ENCODE peak calls at places on chromosomes 7 and 10, in ten cellular contexts. P is prostate gland, W is neural progenitor cell, G is thyroid gland, H is astrocyte of the spinal cord, A is psoas muscle, B is astrocyte, S is cardiac muscle cell, M is cardiac fibroblast, X is kidney. U is an unnamed sample.

GRCh38 chr7:97513326-97513725 is 218.6 kb upstream of the TAC1 start:
- DNase-seq in G (no peak), P (no peak), S (no peak), A (no peak), M (no peak), W (no peak), X (no peak), H (no peak), B (no peak), U (no peak)

GRCh38 chr10:92891885-92892705 is 43.8 kb downstream of the EXOC6 start:
- DNase-seq in H (peak), B (peak), W (no peak), P (peak), M (peak), X (peak), G (peak), S (peak), A (peak), U (peak)

GRCh38 chr7:93442478-93443224 is 131.9 kb downstream of the CALCR start:
- DNase-seq in W (peak), B (no peak), M (peak), H (peak), G (no peak), S (peak), P (no peak), X (no peak), A (no peak), U (peak)

GRCh38 chr10:111126073-111126472 is 49.2 kb downstream of the ADRA2A start:
- DNase-seq in X (no peak), S (no peak), M (peak), H (peak), B (no peak), A (no peak), P (no peak), G (no peak), W (no peak), U (no peak)

GRCh38 chr10:68074775-68075549 is at the start of gene HERC4:
- DNase-seq in A (peak), W (peak), P (peak), G (peak), X (peak), S (peak), M (peak), H (peak), B (peak), U (peak)

GRCh38 chr7:121085922-121086321 is 97.4 kb downstream of the CPED1 start:
- DNase-seq in W (no peak), G (no peak), H (no peak), A (no peak), B (peak), P (no peak), X (no peak), S (no peak), M (peak), U (peak)

GRCh38 chr10:13894412-13895093 is 307.8 kb downstream of the PRPF18 start:
- DNase-seq in W (no peak), H (no peak), S (no peak), X (no peak), P (no peak), A (no peak), B (peak), G (no peak), M (peak), U (peak)

GRCh38 chr10:22630229-22631174 is 83.9 kb downstream of the PIP4K2A start:
- DNase-seq in B (peak), A (no peak), S (no peak), P (no peak), G (no peak), M (peak), W (no peak), H (peak), X (no peak), U (peak)

GRCh38 chr10:120406380-120406779 is 50.6 kb upstream of the PLPP4 start:
- DNase-seq in B (no peak), H (no peak), A (no peak), S (no peak), M (no peak), G (no peak), W (no peak), X (no peak), P (no peak), U (no peak)

GRCh38 chr7:122858310-122858709 is 27.9 kb downstream of the CADPS2 start:
- DNase-seq in B (no peak), X (no peak), M (no peak), A (no peak), S (peak), W (no peak), H (no peak), G (no peak), P (no peak), U (no peak)

GRCh38 chr10:26507441-26507840 is 69.3 kb downstream of the APBB1IP start:
- DNase-seq in X (no peak), S (no peak), M (no peak), A (no peak), P (no peak), W (no peak), G (no peak), H (no peak), B (no peak), U (no peak)

GRCh38 chr7:68963547-68963946 is 634.7 kb upstream of the AUTS2 start:
- DNase-seq in A (no peak), B (peak), W (no peak), X (no peak), H (peak), S (no peak), M (peak), P (no peak), G (peak), U (peak)

GRCh38 chr7:90726623-90727022 is 130.5 kb downstream of the CDK14 start:
- DNase-seq in X (no peak), M (peak), A (no peak), W (peak), G (no peak), P (peak), B (peak), H (peak), S (peak), U (peak)

GRCh38 chr7:30168800-30169584 is 34.2 kb downstream of the MTURN start:
- DNase-seq in X (no peak), A (no peak), P (no peak), W (peak), S (no peak), M (peak), G (no peak), B (peak), H (peak), U (peak)

GRCh38 chr7:92645531-92646061 is 55.4 kb upstream of the FAM133B start:
- DNase-seq in A (no peak), H (no peak), B (peak), S (no peak), X (no peak), M (peak), P (peak), G (no peak), W (peak), U (peak)

DNA sequence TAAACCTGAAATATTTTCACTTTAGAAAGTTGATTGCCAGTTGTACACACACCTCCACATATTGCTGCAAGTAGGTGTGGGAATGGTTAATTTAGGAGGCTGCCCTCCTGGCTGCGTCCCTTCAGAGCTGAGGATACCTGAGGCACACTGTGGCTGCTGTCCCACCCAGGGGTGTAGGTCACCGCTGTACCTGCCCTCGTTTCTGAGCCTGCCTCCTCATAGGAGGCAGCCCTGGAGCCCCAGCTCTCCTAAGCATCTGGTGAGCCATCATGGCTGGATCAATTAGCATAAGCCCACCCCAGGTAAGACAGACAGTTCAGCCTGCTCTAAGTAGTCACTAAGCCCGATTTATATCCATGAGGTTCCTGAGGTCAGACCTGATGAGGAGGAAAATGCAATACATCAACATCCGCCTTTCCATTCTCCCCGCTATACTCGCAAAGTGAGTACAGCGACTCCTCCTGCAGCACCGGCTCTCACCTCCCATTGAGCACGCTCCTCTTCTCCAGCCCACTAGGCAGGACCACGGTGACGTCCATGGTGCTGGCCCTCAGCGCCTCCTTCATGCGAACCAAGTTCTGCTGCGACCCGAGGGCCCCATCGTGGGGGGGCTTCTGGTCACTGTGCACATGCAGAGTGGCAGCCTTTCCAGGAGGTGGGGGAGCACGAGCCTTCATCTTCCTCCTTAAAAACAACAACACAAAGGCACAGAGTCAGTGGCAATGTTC is 97.2 kb downstream of the COBL start:
- DNase-seq in S (no peak), X (no peak), W (no peak), M (no peak), H (no peak), G (no peak), A (no peak), B (no peak), P (no peak), U (no peak)
- TF ChIP-seq CTCF in S (no peak), X (no peak), W (no peak), M (no peak), H (no peak), G (no peak), A (no peak), B (no peak), P (no peak), U (no peak)

DNA sequence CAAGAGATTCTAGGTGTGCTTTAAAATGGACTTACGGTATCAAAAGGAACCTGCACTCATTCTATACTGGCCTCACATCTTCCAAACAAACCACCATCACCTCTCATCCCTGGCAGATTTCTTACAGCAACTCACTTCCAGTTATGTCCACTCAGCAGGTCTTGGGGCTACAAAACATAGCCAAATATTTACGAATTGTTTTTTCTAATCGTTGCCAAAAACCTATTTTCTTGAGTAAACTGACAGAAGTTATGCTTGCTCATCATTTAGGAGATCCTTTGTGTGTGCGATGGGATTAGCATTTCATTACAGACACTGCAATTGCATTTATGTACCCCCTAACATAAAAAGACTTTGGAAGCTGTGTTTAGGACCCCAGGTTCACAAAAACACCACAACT is 2.7 kb downstream of the KCNMA1 start:
- DNase-seq in P (no peak), A (no peak), B (no peak), S (no peak), M (no peak), H (no peak), W (no peak), X (no peak), G (no peak), U (no peak)
- H3K4me3 ChIP-seq in P (no peak), A (no peak), B (peak), S (no peak), M (no peak), H (no peak), W (no peak), X (no peak), G (no peak), U (no peak)

GRCh38 chr7:37425504-37425903 is 23.2 kb downstream of the ELMO1 start:
- DNase-seq in H (no peak), S (no peak), A (no peak), W (no peak), G (no peak), B (no peak), X (no peak), P (no peak), M (no peak), U (no peak)
- TF ChIP-seq CTCF in H (no peak), S (no peak), A (no peak), W (no peak), G (no peak), B (no peak), X (no peak), P (no peak), M (no peak), U (no peak)

GRCh38 chr7:106069471-106070200 is 42.5 kb downstream of the SYPL1 start:
- DNase-seq in B (no peak), P (no peak), M (no peak), A (no peak), X (peak), S (no peak), W (no peak), H (no peak), G (peak), U (no peak)
- H3K4me3 ChIP-seq in B (no peak), P (no peak), M (no peak), A (no peak), X (no peak), S (no peak), W (no peak), H (no peak), G (no peak), U (no peak)

DNA sequence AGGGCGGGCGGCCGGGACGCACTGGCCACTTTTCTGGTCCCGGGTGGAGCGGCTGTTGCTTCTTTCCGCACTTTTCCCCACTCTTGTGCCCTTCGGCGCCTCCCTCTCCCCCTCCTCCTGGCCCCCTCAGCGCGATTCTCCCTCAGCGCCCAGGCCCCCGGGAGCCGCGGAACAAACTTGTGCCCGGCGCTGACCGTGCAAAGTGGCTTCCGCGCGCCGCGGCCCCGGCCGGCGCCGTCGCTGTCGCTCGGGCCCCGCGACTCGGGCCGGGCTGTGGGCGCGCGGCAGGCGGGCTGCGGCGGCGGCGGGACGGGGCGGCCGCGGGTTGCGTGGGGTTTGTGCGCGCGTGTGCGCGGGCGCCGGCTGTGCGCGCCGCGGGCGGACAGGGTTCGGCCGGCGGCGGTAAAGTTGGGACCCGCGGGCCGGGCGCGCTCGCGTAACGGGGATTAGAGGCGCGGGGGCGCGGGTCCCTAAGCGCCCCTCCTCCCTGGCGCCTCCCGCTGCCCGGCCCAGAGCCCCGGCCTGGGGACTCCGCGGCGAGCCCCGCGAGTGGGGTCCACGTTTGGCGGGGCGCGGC is 674 bp downstream of the ZEB1 start:
- DNase-seq in W (peak), P (no peak), A (no peak), X (no peak), G (no peak), B (no peak), M (no peak), S (peak), H (no peak), U (no peak)
- TF ChIP-seq CTCF in W (no peak), P (no peak), A (no peak), X (no peak), G (no peak), B (no peak), M (no peak), S (no peak), H (no peak), U (no peak)

DNA sequence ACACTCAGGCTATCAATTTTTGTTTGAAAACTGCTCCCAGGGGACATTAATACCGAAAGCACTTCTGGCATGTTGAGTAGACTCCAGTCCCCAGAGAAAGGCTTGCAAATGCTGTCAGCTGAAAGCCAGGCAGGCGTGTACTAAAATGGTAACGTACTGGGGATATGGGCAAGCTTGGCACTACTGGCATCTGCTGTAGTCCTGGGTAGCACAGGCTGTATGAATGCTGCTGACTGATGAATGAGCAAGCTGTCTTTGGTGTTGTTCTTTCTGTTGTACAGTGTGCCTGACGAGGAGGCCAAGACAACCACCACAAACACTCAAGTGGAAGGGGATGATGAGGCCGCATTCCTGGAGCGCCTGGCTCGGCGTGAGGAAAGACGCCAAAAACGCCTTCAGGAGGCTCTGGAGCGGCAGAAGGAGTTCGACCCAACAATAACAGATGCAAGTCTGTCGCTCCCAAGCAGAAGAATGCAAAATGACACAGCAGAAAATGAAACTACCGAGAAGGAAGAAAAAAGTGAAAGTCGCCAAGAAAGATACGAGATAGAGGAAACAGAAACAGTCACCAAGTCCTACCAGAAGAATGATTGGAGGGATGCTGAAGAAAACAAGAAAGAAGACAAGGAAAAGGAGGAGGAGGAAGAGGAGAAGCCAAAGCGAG is 53.5 kb upstream of the AGBL3 start:
- DNase-seq in W (no peak), M (peak), X (peak), B (peak), A (peak), H (peak), P (no peak), S (no peak), G (peak), U (peak)
- H3K4me3 ChIP-seq in W (no peak), M (no peak), X (no peak), B (peak), A (no peak), H (no peak), P (no peak), S (no peak), G (no peak), U (peak)